ENCODE peak calls at places on chromosomes 11 and 22, in four cellular contexts. One of them, this sample, is unnamed.

GRCh38 chr22:19809741-19810140 is 44.9 kb downstream of the GNB1L start:
- DNase-seq in upper lobe of right lung: no peak
- DNase-seq in iPS-NIHi11: no peak
- DNase-seq in lung microvascular endothelial cell: no peak
- DNase-seq in this sample: no peak

GRCh38 chr22:40922484-40923303 is 28.5 kb upstream of the RBX1 start:
- DNase-seq in iPS-NIHi11: peak; percentile 40
- DNase-seq in upper lobe of right lung: no peak
- DNase-seq in lung microvascular endothelial cell: peak; percentile 72
- DNase-seq in this sample: peak; percentile 27

GRCh38 chr22:37940698-37941376 is 12.6 kb downstream of the C22orf23 start:
- DNase-seq in lung microvascular endothelial cell: peak; percentile 57
- DNase-seq in iPS-NIHi11: peak; percentile 19
- DNase-seq in upper lobe of right lung: no peak
- DNase-seq in this sample: no peak

GRCh38 chr22:43313497-43314474 is 29.4 kb downstream of the SCUBE1 start:
- DNase-seq in lung microvascular endothelial cell: no peak
- DNase-seq in iPS-NIHi11: no peak
- DNase-seq in upper lobe of right lung: no peak
- DNase-seq in this sample: no peak

GRCh38 chr11:72144807-72145565 is 9.5 kb downstream of the FOLR3 start:
- DNase-seq in upper lobe of right lung: no peak
- DNase-seq in lung microvascular endothelial cell: no peak
- DNase-seq in iPS-NIHi11: no peak
- DNase-seq in this sample: no peak

GRCh38 chr11:71476031-71476430 is 23.0 kb downstream of the NADSYN1 start:
- DNase-seq in lung microvascular endothelial cell: no peak
- DNase-seq in iPS-NIHi11: no peak
- DNase-seq in upper lobe of right lung: no peak
- DNase-seq in this sample: no peak

GRCh38 chr11:129639300-129639699 is 176.3 kb upstream of the TMEM45B start:
- DNase-seq in upper lobe of right lung: no peak
- DNase-seq in iPS-NIHi11: no peak
- DNase-seq in lung microvascular endothelial cell: peak; percentile 96
- DNase-seq in this sample: no peak

GRCh38 chr22:46827072-46827780 is 64.8 kb downstream of the TBC1D22A start:
- DNase-seq in lung microvascular endothelial cell: no peak
- DNase-seq in upper lobe of right lung: no peak
- DNase-seq in iPS-NIHi11: peak; percentile 84
- DNase-seq in this sample: no peak

GRCh38 chr22:31295413-31295812 is 3.1 kb upstream of the PIK3IP1 start:
- DNase-seq in iPS-NIHi11: no peak
- DNase-seq in lung microvascular endothelial cell: no peak
- DNase-seq in upper lobe of right lung: no peak
- DNase-seq in this sample: no peak

GRCh38 chr11:87127131-87127530 is 89.4 kb downstream of the TMEM135 start:
- DNase-seq in iPS-NIHi11: no peak
- DNase-seq in lung microvascular endothelial cell: no peak
- DNase-seq in upper lobe of right lung: no peak
- DNase-seq in this sample: no peak

This sample was measured in memory B cell.